ENCODE peak calls at places on chromosomes 2 and 18, in nine cellular contexts. One of them, this sample, is unnamed.

GRCh38 chr18:33596178-33596854 is 18.3 kb downstream of the ASXL3 start:
- DNase-seq in GM12878: no peak
- DNase-seq in neural progenitor cell: no peak
- DNase-seq in lung: no peak
- DNase-seq in CD4-positive, alpha-beta memory T cell: no peak
- DNase-seq in right lobe of liver: no peak
- DNase-seq in heart left ventricle: no peak
- DNase-seq in psoas muscle: no peak
- DNase-seq in heart right ventricle: no peak
- DNase-seq in this sample: no peak

GRCh38 chr2:212863185-212863588 is 288.2 kb downstream of the IKZF2 start:
- DNase-seq in heart right ventricle: no peak
- DNase-seq in neural progenitor cell: peak
- DNase-seq in CD4-positive, alpha-beta memory T cell: no peak
- DNase-seq in lung: no peak
- DNase-seq in heart left ventricle: no peak
- DNase-seq in right lobe of liver: no peak
- DNase-seq in GM12878: peak
- DNase-seq in psoas muscle: no peak
- DNase-seq in this sample: peak

GRCh38 chr2:44184106-44184505 is 15.4 kb downstream of the PPM1B start:
- DNase-seq in neural progenitor cell: no peak
- DNase-seq in psoas muscle: no peak
- DNase-seq in heart left ventricle: no peak
- DNase-seq in right lobe of liver: no peak
- DNase-seq in CD4-positive, alpha-beta memory T cell: peak
- DNase-seq in GM12878: no peak
- DNase-seq in heart right ventricle: no peak
- DNase-seq in lung: no peak
- DNase-seq in this sample: no peak

GRCh38 chr2:169980643-169981042 is 153.4 kb downstream of the UBR3 start:
- DNase-seq in right lobe of liver: no peak
- DNase-seq in heart left ventricle: no peak
- DNase-seq in GM12878: no peak
- DNase-seq in CD4-positive, alpha-beta memory T cell: no peak
- DNase-seq in neural progenitor cell: no peak
- DNase-seq in psoas muscle: no peak
- DNase-seq in heart right ventricle: no peak
- DNase-seq in lung: no peak
- DNase-seq in this sample: no peak

GRCh38 chr2:2057125-2057721 is 273.9 kb downstream of the MYT1L start:
- DNase-seq in right lobe of liver: peak
- DNase-seq in psoas muscle: peak
- DNase-seq in heart left ventricle: peak
- DNase-seq in lung: peak
- DNase-seq in neural progenitor cell: no peak
- DNase-seq in GM12878: no peak
- DNase-seq in CD4-positive, alpha-beta memory T cell: peak
- DNase-seq in heart right ventricle: peak
- DNase-seq in this sample: peak

GRCh38 chr2:67896131-67896865 is 166.5 kb downstream of the C1D start:
- DNase-seq in psoas muscle: no peak
- DNase-seq in heart left ventricle: no peak
- DNase-seq in lung: no peak
- DNase-seq in GM12878: no peak
- DNase-seq in neural progenitor cell: no peak
- DNase-seq in right lobe of liver: no peak
- DNase-seq in heart right ventricle: no peak
- DNase-seq in CD4-positive, alpha-beta memory T cell: no peak
- DNase-seq in this sample: no peak

GRCh38 chr2:229774237-229774636 is 59.9 kb upstream of the DNER start:
- DNase-seq in heart right ventricle: no peak
- DNase-seq in lung: no peak
- DNase-seq in psoas muscle: no peak
- DNase-seq in neural progenitor cell: no peak
- DNase-seq in GM12878: no peak
- DNase-seq in right lobe of liver: no peak
- DNase-seq in heart left ventricle: no peak
- DNase-seq in CD4-positive, alpha-beta memory T cell: no peak
- DNase-seq in this sample: peak

GRCh38 chr2:209049608-209050007 is 374.2 kb upstream of the MAP2 start:
- DNase-seq in right lobe of liver: no peak
- DNase-seq in CD4-positive, alpha-beta memory T cell: no peak
- DNase-seq in heart right ventricle: no peak
- DNase-seq in GM12878: no peak
- DNase-seq in lung: no peak
- DNase-seq in psoas muscle: no peak
- DNase-seq in neural progenitor cell: no peak
- DNase-seq in heart left ventricle: no peak
- DNase-seq in this sample: peak

GRCh38 chr2:77008925-77009706 is 513.1 kb downstream of the LRRTM4 start:
- DNase-seq in psoas muscle: no peak
- DNase-seq in heart left ventricle: no peak
- DNase-seq in CD4-positive, alpha-beta memory T cell: no peak
- DNase-seq in lung: no peak
- DNase-seq in heart right ventricle: no peak
- DNase-seq in GM12878: no peak
- DNase-seq in right lobe of liver: no peak
- DNase-seq in neural progenitor cell: no peak
- DNase-seq in this sample: peak

GRCh38 chr2:237479747-237480146 is 7.3 kb upstream of the MLPH start:
- DNase-seq in neural progenitor cell: no peak
- DNase-seq in lung: no peak
- DNase-seq in CD4-positive, alpha-beta memory T cell: no peak
- DNase-seq in heart left ventricle: no peak
- DNase-seq in psoas muscle: no peak
- DNase-seq in right lobe of liver: no peak
- DNase-seq in heart right ventricle: no peak
- DNase-seq in GM12878: no peak
- DNase-seq in this sample: no peak

GRCh38 chr2:130749641-130750040 is 5.7 kb upstream of the AMER3 start:
- DNase-seq in right lobe of liver: no peak
- DNase-seq in neural progenitor cell: no peak
- DNase-seq in heart left ventricle: no peak
- DNase-seq in psoas muscle: no peak
- DNase-seq in lung: no peak
- DNase-seq in GM12878: no peak
- DNase-seq in heart right ventricle: no peak
- DNase-seq in CD4-positive, alpha-beta memory T cell: no peak
- DNase-seq in this sample: no peak

GRCh38 chr2:160970052-160970846 is 190.0 kb upstream of the TANK start:
- DNase-seq in heart right ventricle: peak
- DNase-seq in GM12878: no peak
- DNase-seq in right lobe of liver: no peak
- DNase-seq in heart left ventricle: peak
- DNase-seq in neural progenitor cell: peak
- DNase-seq in lung: no peak
- DNase-seq in psoas muscle: no peak
- DNase-seq in CD4-positive, alpha-beta memory T cell: peak
- DNase-seq in this sample: peak

GRCh38 chr18:51727780-51728179 is 530.3 kb upstream of the MEX3C start:
- DNase-seq in lung: no peak
- DNase-seq in CD4-positive, alpha-beta memory T cell: no peak
- DNase-seq in neural progenitor cell: no peak
- DNase-seq in psoas muscle: no peak
- DNase-seq in heart left ventricle: no peak
- DNase-seq in heart right ventricle: no peak
- DNase-seq in right lobe of liver: no peak
- DNase-seq in GM12878: no peak
- DNase-seq in this sample: no peak

GRCh38 chr2:128732976-128733431 is 414.3 kb upstream of the HS6ST1 start:
- DNase-seq in heart right ventricle: no peak
- DNase-seq in GM12878: no peak
- DNase-seq in heart left ventricle: no peak
- DNase-seq in right lobe of liver: no peak
- DNase-seq in psoas muscle: peak
- DNase-seq in CD4-positive, alpha-beta memory T cell: no peak
- DNase-seq in neural progenitor cell: no peak
- DNase-seq in lung: no peak
- DNase-seq in this sample: no peak

GRCh38 chr2:189794308-189794707 is 10.1 kb downstream of the PMS1 start:
- DNase-seq in right lobe of liver: no peak
- DNase-seq in CD4-positive, alpha-beta memory T cell: no peak
- DNase-seq in heart left ventricle: no peak
- DNase-seq in lung: no peak
- DNase-seq in psoas muscle: no peak
- DNase-seq in heart right ventricle: no peak
- DNase-seq in neural progenitor cell: no peak
- DNase-seq in GM12878: no peak
- DNase-seq in this sample: no peak

DNA sequence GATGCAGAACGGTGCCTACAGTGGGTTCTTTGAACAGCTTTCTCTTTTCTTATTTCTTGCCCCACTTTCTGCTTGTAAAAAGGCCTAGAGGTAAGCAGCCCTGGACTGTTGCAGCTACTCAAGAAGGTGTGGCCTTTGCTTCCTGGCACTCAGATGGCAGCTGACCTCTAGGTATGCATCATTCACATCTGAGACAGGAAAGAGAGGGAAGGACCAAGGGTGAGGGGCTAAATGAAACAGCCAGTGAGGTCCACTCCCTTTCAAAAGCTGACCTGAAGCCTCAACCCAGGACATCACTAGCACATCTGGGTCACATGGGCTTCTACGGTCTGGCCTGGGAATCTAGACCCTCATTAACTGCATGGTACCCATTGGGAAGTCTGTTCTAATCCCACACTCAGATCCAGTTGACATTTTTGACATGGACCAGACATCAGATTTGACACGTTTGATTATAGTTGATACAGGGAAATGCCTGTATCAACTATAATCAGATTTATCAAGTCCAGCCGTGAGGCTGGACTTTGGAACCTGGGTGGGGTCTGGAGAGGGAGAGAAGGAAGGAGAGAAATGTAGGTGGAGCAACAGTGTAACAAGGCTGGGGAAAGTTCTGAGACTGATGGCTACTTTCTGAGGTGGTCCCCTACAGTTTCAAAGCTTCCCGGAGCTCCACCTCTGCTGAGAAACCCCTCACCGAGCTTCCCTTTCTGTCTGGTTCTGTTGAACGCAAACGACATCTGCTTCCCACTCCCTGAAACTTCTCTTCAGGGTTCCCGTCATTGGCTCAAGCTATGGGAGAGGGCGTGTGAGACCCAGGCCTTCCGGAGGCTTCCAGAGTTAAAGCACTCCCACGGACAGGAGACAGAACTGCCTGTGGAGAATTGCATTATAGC is 60.1 kb downstream of the E2F6 start:
- DNase-seq in heart left ventricle: no peak
- DNase-seq in GM12878: no peak
- DNase-seq in lung: no peak
- DNase-seq in CD4-positive, alpha-beta memory T cell: no peak
- DNase-seq in psoas muscle: no peak
- DNase-seq in right lobe of liver: no peak
- DNase-seq in heart right ventricle: no peak
- DNase-seq in neural progenitor cell: no peak
- DNase-seq in this sample: no peak
- H3K27ac ChIP-seq in heart left ventricle: peak
- H3K27ac ChIP-seq in GM12878: no peak
- H3K27ac ChIP-seq in lung: peak
- H3K27ac ChIP-seq in CD4-positive, alpha-beta memory T cell: no peak
- H3K27ac ChIP-seq in psoas muscle: peak
- H3K27ac ChIP-seq in right lobe of liver: no peak
- H3K27ac ChIP-seq in heart right ventricle: peak
- H3K27ac ChIP-seq in neural progenitor cell: no peak
- H3K27ac ChIP-seq in this sample: peak

DNA sequence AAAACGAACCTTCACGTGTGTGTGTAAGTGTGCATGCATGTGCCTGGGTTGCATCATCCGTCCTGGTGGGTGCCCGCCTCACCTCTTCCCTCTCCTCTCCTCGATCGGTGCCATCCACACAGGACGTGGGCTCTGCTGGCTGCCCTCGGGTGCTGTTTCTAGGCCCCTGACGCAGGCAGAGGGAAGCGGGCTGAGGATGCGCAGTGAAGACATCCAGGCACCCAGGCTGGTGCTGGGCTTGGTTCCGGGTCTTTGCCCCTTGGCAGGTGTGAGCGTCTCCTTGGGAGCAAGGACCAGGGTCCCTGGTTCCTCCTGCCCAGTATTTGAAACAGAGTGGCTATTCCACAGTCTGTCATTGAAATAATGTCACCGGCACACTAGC is 6.2 kb upstream of the ADCY3 start:
- DNase-seq in neural progenitor cell: no peak
- DNase-seq in CD4-positive, alpha-beta memory T cell: no peak
- DNase-seq in lung: no peak
- DNase-seq in GM12878: no peak
- DNase-seq in heart left ventricle: no peak
- DNase-seq in right lobe of liver: peak
- DNase-seq in psoas muscle: no peak
- DNase-seq in heart right ventricle: no peak
- DNase-seq in this sample: no peak
- H3K27ac ChIP-seq in neural progenitor cell: no peak
- H3K27ac ChIP-seq in CD4-positive, alpha-beta memory T cell: no peak
- H3K27ac ChIP-seq in lung: no peak
- H3K27ac ChIP-seq in GM12878: peak
- H3K27ac ChIP-seq in heart left ventricle: no peak
- H3K27ac ChIP-seq in right lobe of liver: no peak
- H3K27ac ChIP-seq in psoas muscle: no peak
- H3K27ac ChIP-seq in heart right ventricle: peak
- H3K27ac ChIP-seq in this sample: no peak

DNA sequence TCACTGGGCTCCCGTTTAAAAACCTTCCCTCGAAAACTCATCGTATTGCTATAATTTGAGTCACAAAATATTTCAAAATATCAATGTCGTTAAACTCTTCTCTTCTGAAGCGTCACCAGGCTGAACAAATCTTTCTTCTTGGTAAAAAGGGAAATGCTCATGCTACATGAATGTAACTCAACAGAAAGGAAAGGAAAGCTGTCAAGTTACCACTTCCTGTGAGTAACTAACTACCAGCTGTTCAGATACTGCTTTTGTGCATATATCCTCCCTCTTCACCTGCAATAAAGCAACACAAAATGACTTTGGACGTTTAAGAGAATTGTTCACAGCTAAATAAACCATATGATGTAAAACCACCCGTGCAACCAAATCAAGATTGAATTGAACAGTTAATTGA is 95.4 kb downstream of the DOCK10 start:
- DNase-seq in GM12878: no peak
- DNase-seq in CD4-positive, alpha-beta memory T cell: peak
- DNase-seq in right lobe of liver: no peak
- DNase-seq in lung: no peak
- DNase-seq in heart left ventricle: no peak
- DNase-seq in neural progenitor cell: no peak
- DNase-seq in heart right ventricle: no peak
- DNase-seq in psoas muscle: no peak
- DNase-seq in this sample: no peak
- H3K27ac ChIP-seq in GM12878: peak
- H3K27ac ChIP-seq in CD4-positive, alpha-beta memory T cell: peak
- H3K27ac ChIP-seq in right lobe of liver: no peak
- H3K27ac ChIP-seq in lung: no peak
- H3K27ac ChIP-seq in heart left ventricle: no peak
- H3K27ac ChIP-seq in neural progenitor cell: no peak
- H3K27ac ChIP-seq in heart right ventricle: no peak
- H3K27ac ChIP-seq in psoas muscle: no peak
- H3K27ac ChIP-seq in this sample: no peak

DNA sequence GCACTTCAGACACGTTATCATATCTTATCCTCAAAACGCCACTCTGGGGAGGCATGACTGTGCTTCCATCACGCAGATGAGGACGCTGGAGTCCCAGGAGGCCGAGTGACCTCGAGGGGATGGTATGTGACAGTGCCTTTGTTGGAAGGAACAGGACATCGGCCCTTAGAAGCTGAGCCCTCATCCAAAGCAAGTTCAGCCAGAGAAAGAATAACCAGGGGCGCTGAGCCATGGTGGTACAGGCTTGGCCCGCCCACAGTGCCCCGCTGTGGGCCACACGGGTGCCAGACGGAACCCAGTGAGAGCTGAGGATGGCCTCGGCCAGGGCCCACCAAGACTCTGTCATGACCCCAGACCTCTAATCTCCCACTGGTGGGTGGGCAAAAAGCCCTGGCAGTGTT is 31.3 kb downstream of the HS1BP3 start:
- DNase-seq in neural progenitor cell: no peak
- DNase-seq in CD4-positive, alpha-beta memory T cell: no peak
- DNase-seq in heart left ventricle: peak
- DNase-seq in GM12878: no peak
- DNase-seq in heart right ventricle: peak
- DNase-seq in psoas muscle: no peak
- DNase-seq in right lobe of liver: no peak
- DNase-seq in lung: no peak
- DNase-seq in this sample: no peak
- H3K27ac ChIP-seq in neural progenitor cell: no peak
- H3K27ac ChIP-seq in CD4-positive, alpha-beta memory T cell: no peak
- H3K27ac ChIP-seq in heart left ventricle: peak
- H3K27ac ChIP-seq in GM12878: no peak
- H3K27ac ChIP-seq in heart right ventricle: peak
- H3K27ac ChIP-seq in psoas muscle: peak
- H3K27ac ChIP-seq in right lobe of liver: peak
- H3K27ac ChIP-seq in lung: peak
- H3K27ac ChIP-seq in this sample: no peak

This sample was measured in GM23338.